ENCODE peak calls at places on chromosomes 13 and 19, in five cellular contexts. Q, R, C, W and N are unnamed samples.

GRCh38 chr13:20127263-20127562 is 33.6 kb downstream of the GJA3 start:
- DNase-seq in C (no peak), Q (no peak), R (no peak), W (no peak), N (no peak)

GRCh38 chr13:109869312-109870237 is 83.2 kb upstream of the IRS2 start:
- DNase-seq in R (peak; percentile 93), Q (peak; percentile 20), W (peak; percentile 47), C (peak; percentile 91), N (no peak)

GRCh38 chr19:13150187-13150918 is at the start of the genes IER2 and STX10:
- DNase-seq in C (peak; percentile 97), R (peak; percentile 99), Q (peak; percentile 86), W (peak; percentile 96), N (peak; percentile 94)

GRCh38 chr13:21053231-21053630 is 8.2 kb downstream of the LATS2 start:
- DNase-seq in W (no peak), C (no peak), R (no peak), Q (no peak), N (no peak)

GRCh38 chr13:90420683-90421082 is 926.8 kb upstream of the MIR17HG start:
- DNase-seq in R (no peak), C (no peak), Q (no peak), W (no peak), N (no peak)

GRCh38 chr19:4870025-4870700 is 2.7 kb upstream of the PLIN3 start:
- DNase-seq in Q (peak; percentile 66), C (peak; percentile 46), W (peak; percentile 60), R (no peak), N (peak; percentile 44)

GRCh38 chr13:36918246-36919060 is 1.6 kb downstream of the SMAD9 start:
- DNase-seq in C (no peak), Q (no peak), W (no peak), R (no peak), N (no peak)

GRCh38 chr13:50162001-50162400 is 146.8 kb downstream of the KCNRG start:
- DNase-seq in W (no peak), R (no peak), C (no peak), Q (no peak), N (peak; percentile 5)

GRCh38 chr13:33090755-33091454 is 74.7 kb downstream of the KL start:
- DNase-seq in Q (no peak), W (no peak), C (no peak), R (no peak), N (no peak)

GRCh38 chr19:51572415-51572814 is 1.3 kb downstream of the ZNF175 start:
- DNase-seq in Q (no peak), W (no peak), C (no peak), R (no peak), N (no peak)

GRCh38 chr19:18249834-18250233 is 23.6 kb upstream of the PDE4C start:
- DNase-seq in W (no peak), Q (no peak), C (no peak), R (no peak), N (no peak)

GRCh38 chr19:56137405-56137804 is 3.7 kb upstream of the ZNF444 start:
- DNase-seq in C (no peak), W (peak; percentile 89), R (no peak), Q (no peak), N (no peak)

GRCh38 chr19:5038631-5039271 is 69.8 kb downstream of the KDM4B start:
- DNase-seq in W (no peak), C (no peak), Q (no peak), R (no peak), N (peak; percentile 47)

GRCh38 chr19:34155686-34156085 is 16.6 kb upstream of the LSM14A start:
- DNase-seq in W (no peak), Q (no peak), R (no peak), C (no peak), N (no peak)

GRCh38 chr13:46296920-46297319 is 85.2 kb downstream of the LRRC63 start:
- DNase-seq in C (no peak), Q (peak; percentile 24), W (no peak), R (no peak), N (no peak)

GRCh38 chr19:50875795-50876422 is 2.7 kb downstream of the KLK2 start:
- DNase-seq in Q (no peak), W (no peak), R (no peak), C (no peak), N (no peak)

DNA sequence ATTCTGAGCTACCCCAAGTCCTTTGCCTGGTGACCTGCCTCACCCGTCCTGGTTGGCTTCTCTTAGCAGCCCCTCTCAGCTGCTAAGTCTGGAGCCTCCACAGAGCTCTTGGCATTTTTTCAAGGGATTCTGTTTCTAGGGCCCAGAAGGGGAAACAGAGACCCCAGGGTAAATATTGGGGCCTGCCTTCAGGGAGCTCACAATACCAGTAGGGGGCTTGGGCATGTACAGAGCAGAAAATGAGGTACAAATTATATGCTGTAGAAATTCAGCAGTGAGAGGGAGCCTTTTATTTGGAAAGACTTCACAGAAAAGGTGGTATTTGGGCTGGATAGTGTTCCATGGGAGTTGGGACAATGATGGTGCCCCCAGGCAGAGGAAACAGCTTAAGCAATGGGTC is 3.7 kb downstream of the SAMD4B start:
- DNase-seq in Q (no peak), R (no peak), C (no peak), W (no peak), N (no peak)
- TF ChIP-seq CTCF in Q (peak; percentile 30), R (no peak), C (no peak), W (no peak), N (no peak)

GRCh38 chr19:43546581-43546980 is 13.6 kb downstream of the ZNF575 start:
- DNase-seq in Q (no peak), C (no peak), R (no peak), W (no peak), N (no peak)

GRCh38 chr19:43544077-43544476 is 11.1 kb downstream of the ZNF575 start:
- DNase-seq in R (no peak), W (no peak), Q (no peak), C (no peak), N (no peak)

GRCh38 chr19:43545276-43545675 is 12.3 kb downstream of the ZNF575 start:
- DNase-seq in R (no peak), Q (no peak), C (no peak), W (no peak), N (no peak)

GRCh38 chr19:43548706-43549105 is 15.7 kb downstream of the ZNF575 start:
- DNase-seq in Q (no peak), R (no peak), C (no peak), W (no peak), N (no peak)

GRCh38 chr19:43545981-43546380 is 13.0 kb downstream of the ZNF575 start:
- DNase-seq in R (no peak), Q (no peak), C (no peak), W (no peak), N (no peak)
- H3K27ac ChIP-seq in R (no peak overlapping the region), Q (no peak overlapping the region), C (no peak overlapping the region), W (no peak overlapping the region), N (no peak overlapping the region)

DNA sequence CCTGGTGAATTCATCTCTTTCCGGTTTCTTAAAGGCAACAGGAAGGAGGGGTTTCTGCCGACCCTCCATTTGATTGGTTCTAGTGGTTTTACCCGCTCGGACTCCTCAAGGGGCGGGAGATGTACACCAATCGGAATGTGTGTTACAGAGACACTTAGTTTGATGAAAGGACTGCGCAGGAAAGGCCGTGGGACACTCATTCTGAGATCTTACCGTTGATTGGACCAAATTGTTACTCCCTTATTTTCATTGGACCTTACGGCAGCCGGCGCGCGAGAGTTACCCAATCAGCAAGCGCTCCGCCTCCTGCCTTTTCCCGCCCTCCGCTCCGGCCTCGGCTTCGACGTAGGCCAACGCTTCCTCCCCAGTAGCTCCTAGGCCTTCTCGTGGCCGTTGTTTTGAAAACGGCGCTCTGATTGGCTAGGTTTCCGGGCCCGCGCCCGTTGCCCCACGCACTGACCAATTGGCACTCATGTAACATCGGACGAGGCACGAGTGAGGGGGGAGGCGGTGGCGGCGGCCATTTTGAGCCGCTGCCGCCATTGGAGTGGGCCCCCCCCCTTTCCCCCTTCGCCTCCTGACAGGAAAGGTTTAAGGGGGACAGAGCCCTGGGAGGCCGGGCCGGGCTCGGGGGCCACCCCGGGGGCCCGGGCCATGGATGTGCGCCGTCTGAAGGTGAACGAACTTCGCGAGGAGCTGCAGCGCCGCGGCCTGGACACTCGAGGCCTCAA is at the start of gene HNRNPUL1:
- DNase-seq in W (peak; percentile 98), Q (peak; percentile 100), C (peak; percentile 99), R (peak; percentile 100), N (peak; percentile 98)
- TF ChIP-seq CTCF in W (no peak), Q (peak; percentile 36), C (peak; percentile 10), R (peak; percentile 8), N (no peak)

DNA sequence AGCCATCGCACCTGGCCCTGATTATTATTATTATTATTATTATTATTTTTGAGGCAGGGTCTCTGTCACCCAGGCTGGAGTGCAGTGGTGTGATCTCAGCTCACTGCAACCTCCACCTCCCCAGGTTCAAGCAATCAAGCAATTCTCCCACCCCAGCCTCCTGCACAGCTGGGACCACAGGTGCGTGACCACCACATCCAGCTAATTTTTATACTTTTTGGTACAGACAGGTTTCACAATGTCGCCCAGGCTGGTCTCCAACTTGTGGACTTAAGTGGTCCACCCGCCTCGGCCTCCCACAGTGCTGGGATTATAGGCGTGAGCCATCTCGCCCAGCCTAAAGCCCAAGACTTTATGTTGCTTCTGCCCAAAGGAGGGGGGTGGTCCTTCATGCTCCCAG is 6.0 kb upstream of the AP1M2 start:
- DNase-seq in C (no peak), W (no peak), Q (no peak), R (no peak), N (no peak)
- H3K27ac ChIP-seq in C (no peak overlapping the region), W (no peak overlapping the region), Q (no peak overlapping the region), R (peak overlapping the region; percentile 8), N (no peak overlapping the region)

GRCh38 chr19:12137541-12137940 is 2.6 kb downstream of the ZNF20 start:
- DNase-seq in W (no peak), Q (no peak), C (no peak), R (no peak), N (peak; percentile 27)
- TF ChIP-seq CTCF in W (no peak), Q (no peak), C (peak; percentile 38), R (no peak), N (peak; percentile 53)

DNA sequence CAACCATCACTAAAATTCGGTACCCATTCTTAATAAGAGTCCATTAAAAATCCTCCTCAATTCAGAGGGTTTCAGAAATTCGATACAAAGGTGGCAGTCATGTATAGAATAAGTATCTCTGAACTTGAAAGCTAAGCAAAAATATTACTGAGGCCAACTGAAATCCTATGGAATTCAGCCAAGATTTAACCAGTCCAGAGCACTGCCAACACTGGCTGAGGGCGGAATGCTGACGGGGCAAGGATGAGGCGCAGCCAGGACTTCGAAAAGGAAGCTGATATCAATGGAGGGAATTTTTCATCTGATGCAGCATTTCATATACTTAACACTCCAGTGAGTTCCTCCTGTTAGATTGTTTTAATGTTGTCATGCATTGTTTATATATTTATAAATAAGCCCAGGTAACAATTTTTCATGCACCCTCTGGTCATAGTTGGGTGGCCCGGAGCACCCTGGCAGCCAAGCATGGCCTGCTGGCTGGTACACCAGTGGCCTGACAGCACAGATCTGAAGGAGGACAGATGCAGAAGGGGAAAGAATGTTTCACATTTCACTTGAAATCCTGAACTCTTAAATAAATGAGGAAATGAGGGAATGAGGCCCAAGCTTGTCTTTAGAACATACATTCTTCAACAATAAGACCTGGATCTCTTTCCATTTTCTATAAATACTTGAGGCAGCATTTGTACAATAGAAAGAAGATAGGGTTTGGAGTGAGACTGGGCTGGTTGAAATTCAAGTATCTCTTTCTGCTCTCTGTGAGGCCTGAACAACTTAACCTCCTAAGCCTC is 41.5 kb downstream of the WDFY2 start:
- DNase-seq in C (peak; percentile 44), R (no peak), W (no peak), Q (no peak), N (no peak)
- H3K27ac ChIP-seq in C (peak overlapping the region; percentile 11), R (no peak overlapping the region), W (no peak overlapping the region), Q (no peak overlapping the region), N (no peak overlapping the region)

GRCh38 chr19:28980236-28980868 is 232.6 kb downstream of the UQCRFS1 start:
- DNase-seq in R (no peak), Q (no peak), W (no peak), C (no peak), N (no peak)
- TF ChIP-seq CTCF in R (no peak), Q (peak; percentile 58), W (no peak), C (peak; percentile 39), N (no peak)